ENCODE peak calls at places on chromosomes 4 and X, in nine cellular contexts. E, H, U, A, F, S, I, Y and J are unnamed samples.

GRCh38 chrX:77003956-77004355 is 443.2 kb upstream of the FGF16 start:
- DNase-seq in E (no peak), H (no peak), U (no peak), A (no peak), F (no peak), S (no peak), I (no peak), Y (no peak), J (no peak)

GRCh38 chr4:147839651-147840050 is 107.8 kb downstream of the ARHGAP10 start:
- DNase-seq in E (no peak), H (no peak), U (no peak), A (no peak), F (no peak), S (no peak), I (no peak), Y (no peak), J (no peak)

GRCh38 chrX:107559506-107559905 is 68.8 kb upstream of the PRPS1 start:
- DNase-seq in E (no peak), H (no peak), U (no peak), A (no peak), F (no peak), S (no peak), I (no peak), Y (no peak), J (no peak)

GRCh38 chr4:119841361-119841760 is 212.8 kb upstream of the PDE5A start:
- DNase-seq in E (no peak), H (no peak), U (peak), A (no peak), F (no peak), S (no peak), I (no peak), Y (no peak), J (no peak)

GRCh38 chr4:87553182-87553581 is 24.0 kb upstream of the SPARCL1 start:
- DNase-seq in E (no peak), H (no peak), U (no peak), A (no peak), F (no peak), S (no peak), I (no peak), Y (no peak), J (no peak)

GRCh38 chrX:47540754-47541538 is 20.1 kb upstream of the ARAF start:
- DNase-seq in E (peak), H (peak), U (peak), A (peak), F (peak), S (peak), I (peak), Y (peak), J (peak)

GRCh38 chrX:149962010-149962409 is 23.7 kb upstream of the EOLA2 start:
- DNase-seq in E (no peak), H (no peak), U (no peak), A (no peak), F (no peak), S (no peak), I (no peak), Y (no peak), J (no peak)

GRCh38 chrX:150202641-150203248 is 160.4 kb upstream of the MAMLD1 start:
- DNase-seq in E (peak), H (no peak), U (no peak), A (no peak), F (no peak), S (no peak), I (no peak), Y (no peak), J (no peak)

GRCh38 chrX:44974462-44974861 is 101.5 kb downstream of the KDM6A start:
- DNase-seq in E (no peak), H (no peak), U (no peak), A (no peak), F (no peak), S (no peak), I (no peak), Y (no peak), J (no peak)